ENCODE peak calls at places on chromosomes 16 and 17, in eight cellular contexts. One of them, this sample, is unnamed.

GRCh38 chr17:32944248-32945020 is 16.5 kb downstream of the TMEM98 start:
- DNase-seq in COR-L47: no peak
- DNase-seq in stimulated activated CD8-positive, alpha-beta memory T cell treated with anti-CD3 and anti-CD28 coated beads, Interleukin-4, amount 100 ng/mL, for 1 hour: no peak
- DNase-seq in lung: no peak
- DNase-seq in AG10803: no peak
- DNase-seq in HTR-8/SVneo: no peak
- DNase-seq in right lobe of liver: no peak
- DNase-seq in glutamatergic neuron: no peak
- DNase-seq in this sample: no peak

GRCh38 chr17:75877752-75878173 is 618 bp downstream of the TRIM47 start:
- DNase-seq in COR-L47: peak
- DNase-seq in HTR-8/SVneo: peak
- DNase-seq in glutamatergic neuron: peak
- DNase-seq in lung: peak
- DNase-seq in AG10803: peak
- DNase-seq in stimulated activated CD8-positive, alpha-beta memory T cell treated with anti-CD3 and anti-CD28 coated beads, Interleukin-4, amount 100 ng/mL, for 1 hour: peak
- DNase-seq in right lobe of liver: peak
- DNase-seq in this sample: no peak

GRCh38 chr16:30488764-30489595 is 16.4 kb downstream of the ITGAL start:
- DNase-seq in stimulated activated CD8-positive, alpha-beta memory T cell treated with anti-CD3 and anti-CD28 coated beads, Interleukin-4, amount 100 ng/mL, for 1 hour: no peak
- DNase-seq in HTR-8/SVneo: no peak
- DNase-seq in glutamatergic neuron: no peak
- DNase-seq in COR-L47: no peak
- DNase-seq in right lobe of liver: peak
- DNase-seq in lung: no peak
- DNase-seq in AG10803: no peak
- DNase-seq in this sample: no peak

GRCh38 chr17:14203392-14203791 is 33.3 kb downstream of the CDRT15 start:
- DNase-seq in right lobe of liver: no peak
- DNase-seq in COR-L47: no peak
- DNase-seq in stimulated activated CD8-positive, alpha-beta memory T cell treated with anti-CD3 and anti-CD28 coated beads, Interleukin-4, amount 100 ng/mL, for 1 hour: no peak
- DNase-seq in AG10803: no peak
- DNase-seq in HTR-8/SVneo: no peak
- DNase-seq in glutamatergic neuron: no peak
- DNase-seq in lung: no peak
- DNase-seq in this sample: no peak

GRCh38 chr16:58734459-58734787 is 307 bp upstream of the GOT2 start:
- DNase-seq in glutamatergic neuron: no peak
- DNase-seq in AG10803: no peak
- DNase-seq in right lobe of liver: no peak
- DNase-seq in COR-L47: no peak
- DNase-seq in stimulated activated CD8-positive, alpha-beta memory T cell treated with anti-CD3 and anti-CD28 coated beads, Interleukin-4, amount 100 ng/mL, for 1 hour: no peak
- DNase-seq in HTR-8/SVneo: no peak
- DNase-seq in lung: no peak
- DNase-seq in this sample: no peak

GRCh38 chr16:19860146-19861030 is 24.3 kb downstream of the GPRC5B start:
- DNase-seq in HTR-8/SVneo: no peak
- DNase-seq in stimulated activated CD8-positive, alpha-beta memory T cell treated with anti-CD3 and anti-CD28 coated beads, Interleukin-4, amount 100 ng/mL, for 1 hour: no peak
- DNase-seq in right lobe of liver: no peak
- DNase-seq in lung: no peak
- DNase-seq in glutamatergic neuron: no peak
- DNase-seq in COR-L47: no peak
- DNase-seq in AG10803: peak
- DNase-seq in this sample: no peak

GRCh38 chr16:25270577-25270976 is 12.9 kb upstream of the ZKSCAN2 start:
- DNase-seq in glutamatergic neuron: no peak
- DNase-seq in HTR-8/SVneo: no peak
- DNase-seq in AG10803: peak
- DNase-seq in right lobe of liver: no peak
- DNase-seq in lung: no peak
- DNase-seq in COR-L47: peak
- DNase-seq in stimulated activated CD8-positive, alpha-beta memory T cell treated with anti-CD3 and anti-CD28 coated beads, Interleukin-4, amount 100 ng/mL, for 1 hour: no peak
- DNase-seq in this sample: no peak

GRCh38 chr17:50051082-50051576 is 4.8 kb upstream of the ITGA3 start:
- DNase-seq in AG10803: peak
- DNase-seq in COR-L47: no peak
- DNase-seq in right lobe of liver: no peak
- DNase-seq in HTR-8/SVneo: peak
- DNase-seq in glutamatergic neuron: no peak
- DNase-seq in lung: peak
- DNase-seq in stimulated activated CD8-positive, alpha-beta memory T cell treated with anti-CD3 and anti-CD28 coated beads, Interleukin-4, amount 100 ng/mL, for 1 hour: peak
- DNase-seq in this sample: peak

GRCh38 chr16:30665830-30666190 is 7.6 kb downstream of the FBRS start:
- DNase-seq in right lobe of liver: no peak
- DNase-seq in AG10803: no peak
- DNase-seq in lung: no peak
- DNase-seq in HTR-8/SVneo: no peak
- DNase-seq in stimulated activated CD8-positive, alpha-beta memory T cell treated with anti-CD3 and anti-CD28 coated beads, Interleukin-4, amount 100 ng/mL, for 1 hour: no peak
- DNase-seq in glutamatergic neuron: no peak
- DNase-seq in COR-L47: no peak
- DNase-seq in this sample: no peak

GRCh38 chr17:49000943-49001342 is 3.8 kb downstream of the IGF2BP1 start:
- DNase-seq in stimulated activated CD8-positive, alpha-beta memory T cell treated with anti-CD3 and anti-CD28 coated beads, Interleukin-4, amount 100 ng/mL, for 1 hour: no peak
- DNase-seq in glutamatergic neuron: no peak
- DNase-seq in lung: no peak
- DNase-seq in HTR-8/SVneo: no peak
- DNase-seq in right lobe of liver: no peak
- DNase-seq in COR-L47: no peak
- DNase-seq in AG10803: peak
- DNase-seq in this sample: no peak